ENCODE peak calls at places on chromosome 21, in four cellular contexts. C is heart right ventricle, L is EL, E is MV-4-11. Z is an unnamed sample.

GRCh38 chr21:29233611-29234540 is 64.8 kb upstream of the BACH1 start:
- DNase-seq in E (peak), L (no peak), C (no peak), Z (no peak)

GRCh38 chr21:21200939-21201610 is 202.9 kb downstream of the NCAM2 start:
- DNase-seq in C (no peak), E (peak), L (peak), Z (no peak)

GRCh38 chr21:28229811-28230210 is 762.9 kb downstream of the LTN1 start:
- DNase-seq in E (no peak), C (no peak), L (peak), Z (no peak)

GRCh38 chr21:44263221-44263671 is 1.5 kb upstream of the DNMT3L start:
- DNase-seq in C (no peak), E (no peak), L (no peak), Z (no peak)

GRCh38 chr21:35189077-35189863 is 140.2 kb upstream of the RUNX1 start:
- DNase-seq in L (peak), E (no peak), C (no peak), Z (peak)

GRCh38 chr21:33116669-33117267 is 46.8 kb downstream of the OLIG1 start:
- DNase-seq in L (no peak), C (no peak), E (no peak), Z (no peak)

GRCh38 chr21:37869661-37870060 is 46.6 kb downstream of the KCNJ6 start:
- DNase-seq in E (no peak), L (no peak), C (no peak), Z (no peak)

GRCh38 chr21:35254006-35254751 is 205.1 kb upstream of the RUNX1 start:
- DNase-seq in L (peak), E (no peak), C (no peak), Z (no peak)

GRCh38 chr21:43748622-43749021 is 27.5 kb downstream of the CSTB start:
- DNase-seq in C (no peak), E (no peak), L (no peak), Z (no peak)